ENCODE peak calls at places on chromosomes 1 and 21, in six cellular contexts. O is endothelial cell of umbilical vein, G is H1, L is A549, C is GM12878, A is K562. X is an unnamed sample.

GRCh38 chr1:78255378-78255777 is 209.6 kb downstream of the GIPC2 start:
- DNase-seq in O (no peak), G (no peak), L (no peak), C (no peak), A (no peak), X (no peak)

GRCh38 chr1:198156745-198157240 is at the start of gene NEK7:
- DNase-seq in O (peak; percentile 88), G (peak; percentile 39), L (peak; percentile 86), C (no peak), A (peak; percentile 95), X (peak; percentile 59)

GRCh38 chr1:20614130-20614579 is 19.1 kb upstream of the PINK1 start:
- DNase-seq in O (no peak), G (no peak), L (no peak), C (no peak), A (no peak), X (no peak)

GRCh38 chr1:235160395-235160964 is 570 bp downstream of the RBM34 start:
- DNase-seq in O (no peak), G (no peak), L (peak; percentile 73), C (no peak), A (no peak), X (peak; percentile 37)

GRCh38 chr1:226549937-226550670 is 1.5 kb downstream of the STUM start:
- DNase-seq in O (peak; percentile 12), G (no peak), L (no peak), C (no peak), A (peak; percentile 49), X (peak; percentile 12)

GRCh38 chr1:232837085-232837484 is 31.9 kb downstream of the MAP10 start:
- DNase-seq in O (no peak), G (no peak), L (peak; percentile 28), C (no peak), A (no peak), X (no peak)

GRCh38 chr21:20031807-20032206 is 966.4 kb upstream of the NCAM2 start:
- DNase-seq in O (no peak), G (no peak), L (no peak), C (no peak), A (no peak), X (no peak)

GRCh38 chr1:228807904-228808487 is 72.7 kb downstream of the RHOU start:
- DNase-seq in O (no peak), G (no peak), L (no peak), C (no peak), A (no peak), X (no peak)

GRCh38 chr1:202046227-202046626 is 35.8 kb downstream of the ELF3 start:
- DNase-seq in O (no peak), G (no peak), L (no peak), C (no peak), A (no peak), X (no peak)

GRCh38 chr21:14303731-14304488 is 79.0 kb downstream of the HSPA13 start:
- DNase-seq in O (peak; percentile 3), G (no peak), L (no peak), C (no peak), A (no peak), X (no peak)

GRCh38 chr1:201224671-201225400 is 34.2 kb downstream of the IGFN1 start:
- DNase-seq in O (no peak), G (no peak), L (no peak), C (no peak), A (no peak), X (no peak)

GRCh38 chr1:22255341-22256212 is 112.7 kb upstream of the WNT4 start:
- DNase-seq in O (no peak), G (no peak), L (peak; percentile 45), C (no peak), A (no peak), X (no peak)

GRCh38 chr21:29376556-29376955 is 77.8 kb downstream of the BACH1 start:
- DNase-seq in O (peak; percentile 12), G (peak; percentile 31), L (peak; percentile 42), C (no peak), A (peak; percentile 73), X (peak; percentile 39)

GRCh38 chr21:43847301-43847700 is 17.7 kb upstream of the AGPAT3 start:
- DNase-seq in O (no peak), G (no peak), L (no peak), C (no peak), A (no peak), X (no peak)
- TF ChIP-seq MAX in O (no peak), G (no peak), L (no peak), C (no peak), A (no peak), X (no peak)

GRCh38 chr1:58899581-58900271 is 115.9 kb upstream of the JUN start:
- DNase-seq in O (no peak), G (no peak), L (no peak), C (no peak), A (no peak), X (no peak)

GRCh38 chr1:58902830-58903229 is 119.0 kb upstream of the JUN start:
- DNase-seq in O (no peak), G (no peak), L (no peak), C (no peak), A (no peak), X (no peak)

GRCh38 chr1:58898739-58899580 is 115.1 kb upstream of the JUN start:
- DNase-seq in O (peak; percentile 98), G (no peak), L (no peak), C (no peak), A (peak; percentile 99), X (no peak)

GRCh38 chr1:58901008-58901407 is 117.2 kb upstream of the JUN start:
- DNase-seq in O (no peak), G (no peak), L (no peak), C (no peak), A (no peak), X (no peak)

GRCh38 chr1:58900401-58900800 is 116.6 kb upstream of the JUN start:
- DNase-seq in O (no peak), G (no peak), L (no peak), C (no peak), A (no peak), X (no peak)
- H3K4me1 ChIP-seq in O (peaks cover 68% of the 10 kb centered on the region), G (no peaks in the 10 kb centered on the region), L (peaks cover 48% of the 10 kb centered on the region), C (peaks cover 9% of the 10 kb centered on the region), A (peaks cover 75% of the 10 kb centered on the region), X (peaks cover 8% of the 10 kb centered on the region)

GRCh38 chr1:159752135-159752580 is 28.6 kb upstream of the DUSP23 start:
- DNase-seq in O (peak; percentile 82), G (no peak), L (peak; percentile 76), C (no peak), A (no peak), X (no peak)
- TF ChIP-seq MAX in O (no peak), G (no peak), L (no peak), C (no peak), A (no peak), X (no peak)

DNA sequence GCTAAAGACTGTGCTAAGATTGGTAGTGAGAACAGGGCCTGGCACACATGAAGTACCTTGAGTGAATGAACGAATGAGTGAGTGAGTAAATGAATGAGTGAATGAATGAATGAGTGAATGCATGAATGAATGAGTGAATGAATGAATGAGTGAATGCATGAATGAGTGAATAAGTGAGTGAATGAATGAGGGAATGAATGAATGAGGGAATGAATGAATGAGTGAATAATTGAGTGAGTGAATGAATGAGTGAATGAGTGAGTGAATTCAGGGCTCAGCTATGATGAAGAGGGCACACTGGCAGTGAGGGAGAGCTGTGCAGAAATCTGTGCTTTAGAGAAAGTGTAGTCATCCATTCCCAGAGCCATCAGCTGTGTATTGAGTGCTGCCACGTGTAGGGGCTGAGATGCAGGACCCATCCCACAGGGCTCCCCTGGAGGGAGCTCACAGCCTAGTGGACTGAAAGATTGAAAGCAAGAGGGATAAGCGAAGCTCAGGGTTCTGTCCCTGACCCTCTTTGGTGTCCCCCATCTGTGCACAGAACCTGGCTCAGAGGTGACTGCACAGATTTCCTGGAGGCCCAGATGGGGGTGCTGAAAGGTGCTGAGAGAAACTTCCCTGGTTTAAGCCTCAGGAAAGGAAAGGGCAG is 217.9 kb upstream of the VAMP3 start:
- DNase-seq in O (peak; percentile 22), G (no peak), L (peak; percentile 28), C (no peak), A (no peak), X (no peak)
- H3K4me1 ChIP-seq in O (peaks cover 28% of the 10 kb centered on the region), G (peaks cover 14% of the 10 kb centered on the region), L (peaks cover 35% of the 10 kb centered on the region), C (no peaks in the 10 kb centered on the region), A (no peaks in the 10 kb centered on the region), X (peaks cover 32% of the 10 kb centered on the region)